ENCODE peak calls at places on chromosomes 16 and 17, in ten cellular contexts. K is left ventricle myocardium inferior, R is uterus, M is lower lobe of right lung, P is right lobe of liver, Q is tibial nerve, H is pancreas, J is mammary epithelial cell, I is cardiac muscle cell, X is tibial artery. E is an unnamed sample.

GRCh38 chr16:69131749-69132423 is 502 bp downstream of the CHTF8 start:
- DNase-seq in K (peak), R (peak), M (peak), P (peak), Q (peak), H (peak), J (peak), I (peak), X (peak), E (peak)

GRCh38 chr17:37650419-37651003 is 7.3 kb upstream of the DDX52 start:
- DNase-seq in K (no peak), R (no peak), M (no peak), P (no peak), Q (no peak), H (peak), J (peak), I (peak), X (no peak), E (peak)

GRCh38 chr16:11585460-11586374 is 1.0 kb downstream of the LITAF start:
- DNase-seq in K (peak), R (peak), M (peak), P (peak), Q (no peak), H (peak), J (peak), I (no peak), X (no peak), E (no peak)

GRCh38 chr17:2723505-2723996 is 12.0 kb upstream of the CLUH start:
- DNase-seq in K (no peak), R (no peak), M (no peak), P (no peak), Q (no peak), H (no peak), J (no peak), I (peak), X (no peak), E (no peak)

GRCh38 chr16:85104821-85105391 is 7.4 kb downstream of the CIBAR2 start:
- DNase-seq in K (no peak), R (no peak), M (peak), P (no peak), Q (no peak), H (no peak), J (no peak), I (no peak), X (no peak), E (no peak)

GRCh38 chr17:38942641-38943040 is 17.2 kb downstream of the LASP1NB start:
- DNase-seq in K (no peak), R (no peak), M (no peak), P (no peak), Q (no peak), H (no peak), J (no peak), I (no peak), X (no peak), E (no peak)

GRCh38 chr16:28120754-28121153 is 57.2 kb upstream of the GSG1L start:
- DNase-seq in K (no peak), R (no peak), M (no peak), P (no peak), Q (no peak), H (no peak), J (no peak), I (no peak), X (no peak), E (no peak)

GRCh38 chr16:85037050-85037410 is 9.4 kb downstream of the KIAA0513 start:
- DNase-seq in K (no peak), R (peak), M (no peak), P (no peak), Q (peak), H (peak), J (peak), I (no peak), X (no peak), E (peak)

GRCh38 chr17:8138672-8139371 is 13.4 kb downstream of the PER1 start:
- DNase-seq in K (peak), R (peak), M (peak), P (peak), Q (peak), H (peak), J (peak), I (peak), X (peak), E (peak)

DNA sequence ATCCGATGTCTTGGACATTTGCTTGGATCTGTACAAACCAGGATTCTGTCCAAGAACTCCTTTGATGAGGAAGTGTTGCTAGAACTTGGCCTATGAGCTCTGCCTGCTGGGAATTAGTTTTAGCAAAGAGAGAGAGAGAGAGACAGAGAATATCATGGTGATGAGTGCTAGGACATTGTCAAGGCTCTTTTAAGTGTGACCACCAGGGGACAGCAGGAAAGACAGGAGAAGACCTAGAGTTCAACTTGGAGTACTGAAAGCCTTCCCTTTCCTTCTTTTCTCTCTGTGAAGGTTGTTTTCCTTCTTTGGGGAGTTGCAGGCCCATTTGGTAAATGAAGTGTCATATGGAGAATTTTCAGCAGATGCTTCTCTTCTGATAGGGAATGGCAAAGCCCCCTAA is 389.2 kb upstream of the HSBP1 start:
- DNase-seq in K (no peak), R (no peak), M (no peak), P (no peak), Q (no peak), H (no peak), J (no peak), I (no peak), X (no peak), E (no peak)
- TF ChIP-seq CTCF in K (no peak), R (no peak), M (no peak), P (no peak), Q (no peak), H (no peak), J (no peak), I (no peak), X (no peak), E (no peak)

GRCh38 chr16:88985521-88985920 is 8.5 kb upstream of the CBFA2T3 start:
- DNase-seq in K (no peak), R (no peak), M (no peak), P (no peak), Q (no peak), H (no peak), J (no peak), I (no peak), X (no peak), E (no peak)

GRCh38 chr16:88979616-88980015 is 2.6 kb upstream of the CBFA2T3 start:
- DNase-seq in K (no peak), R (no peak), M (no peak), P (no peak), Q (no peak), H (no peak), J (no peak), I (no peak), X (no peak), E (no peak)

GRCh38 chr16:88982286-88983084 is 5.5 kb upstream of the CBFA2T3 start:
- DNase-seq in K (no peak), R (no peak), M (no peak), P (no peak), Q (no peak), H (no peak), J (no peak), I (no peak), X (no peak), E (no peak)

GRCh38 chr16:88983771-88984687 is 7.0 kb upstream of the CBFA2T3 start:
- DNase-seq in K (no peak), R (no peak), M (no peak), P (no peak), Q (no peak), H (no peak), J (no peak), I (no peak), X (no peak), E (no peak)

DNA sequence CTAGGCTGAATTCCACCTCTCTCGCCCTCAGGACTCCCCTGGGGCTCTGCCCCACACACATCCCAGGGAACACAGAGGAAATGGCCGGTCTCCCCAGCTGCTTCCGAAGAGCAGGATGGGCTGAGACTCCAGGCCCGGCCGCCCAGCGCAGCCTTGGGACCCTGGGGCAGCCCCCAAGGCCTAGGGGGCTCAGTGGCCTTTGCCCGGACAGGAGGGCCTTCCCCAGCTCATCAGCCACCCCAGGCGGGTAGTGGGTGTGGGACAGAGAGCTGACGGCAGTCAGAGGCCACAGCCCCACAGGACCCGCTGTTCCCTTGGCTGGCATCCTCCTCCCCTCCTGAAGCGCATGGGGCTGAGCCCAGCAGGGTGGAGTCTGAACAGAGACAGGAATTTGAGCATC is 6.2 kb upstream of the CBFA2T3 start:
- DNase-seq in K (no peak), R (no peak), M (no peak), P (no peak), Q (no peak), H (no peak), J (no peak), I (no peak), X (no peak), E (no peak)
- H3K4me3 ChIP-seq in K (no peak), R (no peak), M (no peak), P (no peak), Q (no peak), H (no peak), J (no peak), I (no peak), X (no peak), E (no peak)

GRCh38 chr16:77434022-77434364 is 841 bp downstream of the ADAMTS18 start:
- DNase-seq in K (no peak), R (no peak), M (no peak), P (no peak), Q (no peak), H (no peak), J (no peak), I (no peak), X (no peak), E (no peak)

GRCh38 chr16:77434365-77435239 is at the start of gene ADAMTS18:
- DNase-seq in K (no peak), R (no peak), M (no peak), P (no peak), Q (no peak), H (no peak), J (no peak), I (peak), X (no peak), E (no peak)

GRCh38 chr16:77439106-77439505 is 4.3 kb upstream of the ADAMTS18 start:
- DNase-seq in K (no peak), R (no peak), M (no peak), P (no peak), Q (no peak), H (no peak), J (no peak), I (peak), X (no peak), E (no peak)

GRCh38 chr16:77435240-77435819 is 496 bp upstream of the ADAMTS18 start:
- DNase-seq in K (no peak), R (no peak), M (no peak), P (no peak), Q (no peak), H (no peak), J (no peak), I (no peak), X (no peak), E (no peak)

DNA sequence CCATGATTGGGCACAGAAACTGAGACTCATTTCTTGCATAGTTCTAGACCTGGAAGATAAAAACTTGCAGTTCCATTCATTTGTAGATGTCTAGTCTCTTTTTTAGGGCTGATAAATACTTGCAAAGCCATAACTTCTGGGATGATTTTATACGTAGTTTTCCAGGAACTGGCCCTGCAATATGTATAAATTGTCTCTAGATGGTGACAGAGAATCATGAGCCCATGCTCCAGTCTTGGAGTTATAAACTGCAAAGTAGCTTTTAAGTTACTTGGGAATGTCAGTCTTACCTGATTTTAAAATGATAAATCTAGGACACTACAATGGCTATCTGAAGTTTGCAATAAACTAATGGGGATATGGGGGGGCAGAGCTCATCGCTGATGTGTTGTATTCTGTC is 3.0 kb upstream of the ADAMTS18 start:
- DNase-seq in K (no peak), R (no peak), M (no peak), P (no peak), Q (no peak), H (no peak), J (no peak), I (peak), X (no peak), E (peak)
- TF ChIP-seq CTCF in K (peak), R (no peak), M (no peak), P (no peak), Q (no peak), H (no peak), J (no peak), I (peak), X (no peak), E (peak)

GRCh38 chr16:3165111-3165822 is 22.7 kb upstream of the OR1F1 start:
- DNase-seq in K (no peak), R (no peak), M (peak), P (no peak), Q (no peak), H (no peak), J (no peak), I (no peak), X (no peak), E (no peak)
- H3K4me3 ChIP-seq in K (peak), R (peak), M (peak), P (no peak), Q (no peak), H (peak), J (no peak), I (no peak), X (peak), E (no peak)

GRCh38 chr17:35022536-35023063 is 40.9 kb downstream of the RFFL start:
- DNase-seq in K (peak), R (peak), M (peak), P (peak), Q (peak), H (peak), J (peak), I (peak), X (peak), E (peak)
- TF ChIP-seq CTCF in K (peak), R (no peak), M (peak), P (no peak), Q (no peak), H (no peak), J (peak), I (peak), X (peak), E (peak)

GRCh38 chr16:1333149-1333812 is at the start of gene BAIAP3:
- DNase-seq in K (peak), R (no peak), M (no peak), P (peak), Q (no peak), H (no peak), J (no peak), I (peak), X (no peak), E (no peak)

GRCh38 chr16:1331712-1332617 is 1.5 kb upstream of the BAIAP3 start:
- DNase-seq in K (peak), R (no peak), M (peak), P (peak), Q (peak), H (peak), J (peak), I (no peak), X (no peak), E (no peak)

GRCh38 chr16:1333854-1334719 is 642 bp downstream of the BAIAP3 start:
- DNase-seq in K (no peak), R (no peak), M (no peak), P (no peak), Q (no peak), H (no peak), J (no peak), I (no peak), X (no peak), E (no peak)

GRCh38 chr16:1330931-1331711 is 2.3 kb upstream of the BAIAP3 start:
- DNase-seq in K (no peak), R (no peak), M (no peak), P (no peak), Q (no peak), H (no peak), J (no peak), I (no peak), X (no peak), E (no peak)

GRCh38 chr16:1332618-1333148 is 762 bp upstream of the BAIAP3 start:
- DNase-seq in K (no peak), R (no peak), M (no peak), P (no peak), Q (no peak), H (no peak), J (no peak), I (no peak), X (no peak), E (no peak)
- H3K4me3 ChIP-seq in K (peak), R (peak), M (peak), P (peak), Q (peak), H (peak), J (no peak), I (no peak), X (peak), E (no peak)